ENCODE peak calls at places on chromosomes 5 and 9, in nine cellular contexts. G, T, K, Z, B, M, U, E and C are unnamed samples. For H3K4me1, the result is how much of the 10 kb centered on the place peaks cover.

GRCh38 chr5:134069553-134069952 is 44.9 kb upstream of the TCF7 start:
- DNase-seq in G (no peak), T (no peak), K (no peak), Z (no peak), B (no peak), M (no peak), U (no peak), E (no peak), C (no peak)

GRCh38 chr5:55303238-55303690 is 4.2 kb downstream of the DHX29 start:
- DNase-seq in G (peak), T (peak), K (peak), Z (no peak), B (no peak), M (no peak), U (no peak), E (no peak), C (no peak)

GRCh38 chr9:77708416-77708815 is 60.3 kb upstream of the GNA14 start:
- DNase-seq in G (peak), T (peak), K (no peak), Z (no peak), B (no peak), M (no peak), U (no peak), E (no peak), C (no peak)

GRCh38 chr5:465591-466403 is 22.8 kb downstream of the EXOC3 start:
- DNase-seq in G (no peak), T (no peak), K (no peak), Z (no peak), B (no peak), M (peak), U (no peak), E (no peak), C (peak)

GRCh38 chr5:1824109-1824821 is 23.1 kb downstream of the NDUFS6 start:
- DNase-seq in G (no peak), T (no peak), K (no peak), Z (no peak), B (peak), M (no peak), U (no peak), E (no peak), C (no peak)

GRCh38 chr5:122264610-122265009 is 47.4 kb upstream of the SNCAIP start:
- DNase-seq in G (peak), T (no peak), K (no peak), Z (no peak), B (no peak), M (no peak), U (no peak), E (no peak), C (no peak)

GRCh38 chr5:80216753-80217596 is 38.9 kb downstream of the SERINC5 start:
- DNase-seq in G (peak), T (no peak), K (no peak), Z (no peak), B (no peak), M (peak), U (peak), E (peak), C (peak)

GRCh38 chr5:74464512-74465209 is 175.9 kb downstream of the ENC1 start:
- DNase-seq in G (peak), T (no peak), K (no peak), Z (no peak), B (no peak), M (no peak), U (no peak), E (no peak), C (no peak)

GRCh38 chr9:125544988-125545651 is 161.9 kb downstream of the MAPKAP1 start:
- DNase-seq in G (peak), T (peak), K (no peak), Z (no peak), B (no peak), M (peak), U (peak), E (peak), C (no peak)

GRCh38 chr5:146877178-146877681 is 1.3 kb downstream of the PPP2R2B start:
- DNase-seq in G (peak), T (no peak), K (peak), Z (no peak), B (no peak), M (no peak), U (no peak), E (no peak), C (no peak)

GRCh38 chr5:133220851-133221674 is 169.2 kb downstream of the HSPA4 start:
- DNase-seq in G (peak), T (no peak), K (no peak), Z (no peak), B (no peak), M (no peak), U (no peak), E (no peak), C (no peak)

GRCh38 chr9:130661461-130662098 is 2.8 kb upstream of the PRDM12 start:
- DNase-seq in G (no peak), T (no peak), K (no peak), Z (no peak), B (peak), M (no peak), U (no peak), E (no peak), C (no peak)

GRCh38 chr9:130660683-130661460 is 3.5 kb upstream of the PRDM12 start:
- DNase-seq in G (no peak), T (no peak), K (no peak), Z (no peak), B (peak), M (no peak), U (no peak), E (no peak), C (no peak)

GRCh38 chr9:130663258-130664171 is 879 bp upstream of the PRDM12 start:
- DNase-seq in G (no peak), T (no peak), K (no peak), Z (no peak), B (no peak), M (no peak), U (no peak), E (no peak), C (no peak)

GRCh38 chr9:130662927-130663257 is 1.5 kb upstream of the PRDM12 start:
- DNase-seq in G (no peak), T (no peak), K (no peak), Z (no peak), B (no peak), M (no peak), U (no peak), E (no peak), C (no peak)

DNA sequence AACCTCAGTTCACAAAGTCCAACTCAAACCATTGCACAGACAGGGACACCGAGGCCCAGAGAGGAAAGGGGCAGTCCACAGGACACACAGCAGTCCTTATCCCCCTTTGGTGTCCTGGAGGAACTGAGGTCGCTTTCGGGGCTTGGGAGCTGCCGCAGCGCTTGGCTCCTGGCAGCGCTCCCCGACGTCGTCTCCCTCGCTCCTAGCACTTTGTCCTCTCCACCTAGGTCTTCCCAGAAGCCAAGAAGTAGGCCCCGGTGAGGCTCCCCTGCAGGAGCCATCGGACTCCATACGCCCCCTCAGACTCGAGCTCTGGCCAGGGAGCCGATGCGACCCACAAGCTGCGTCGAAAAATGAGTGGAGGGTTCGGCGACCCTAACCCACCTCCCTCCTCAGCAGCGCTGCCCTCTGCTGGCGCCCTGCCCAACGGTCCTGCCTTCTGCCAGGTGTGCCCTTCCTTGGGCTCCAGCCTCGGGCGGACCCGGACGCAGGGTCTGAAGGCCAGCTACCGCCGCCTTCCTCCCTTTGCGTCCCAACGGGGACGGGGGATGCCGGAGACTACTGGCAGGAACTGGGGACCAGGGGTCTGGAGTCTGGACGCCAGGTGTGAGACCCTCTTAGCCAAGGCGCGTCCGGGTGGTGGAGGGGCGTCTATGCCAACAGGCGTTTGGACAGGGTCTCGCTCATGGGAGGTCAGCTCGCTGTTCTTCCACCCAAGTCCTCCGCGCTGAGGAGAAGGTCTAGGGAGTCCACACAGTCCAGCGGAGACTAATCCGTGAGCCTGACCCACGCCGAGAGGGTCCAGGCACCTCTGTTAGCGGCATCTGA is 2.1 kb upstream of the PRDM12 start:
- DNase-seq in G (no peak), T (no peak), K (no peak), Z (no peak), B (peak), M (no peak), U (no peak), E (no peak), C (no peak)
- H3K4me1 ChIP-seq in G (under half), T (under half), K (under half), Z (under half), B (under half), M (under half), U (under half), E (half or more), C (half or more)

GRCh38 chr5:92678576-92679105 is 902.4 kb downstream of the NR2F1-AS1 start:
- DNase-seq in G (no peak), T (peak), K (no peak), Z (no peak), B (no peak), M (no peak), U (no peak), E (no peak), C (no peak)
- H3K27ac ChIP-seq in G (no peak), T (no peak), K (no peak), Z (no peak), B (no peak), M (no peak), U (no peak), E (no peak), C (no peak)

DNA sequence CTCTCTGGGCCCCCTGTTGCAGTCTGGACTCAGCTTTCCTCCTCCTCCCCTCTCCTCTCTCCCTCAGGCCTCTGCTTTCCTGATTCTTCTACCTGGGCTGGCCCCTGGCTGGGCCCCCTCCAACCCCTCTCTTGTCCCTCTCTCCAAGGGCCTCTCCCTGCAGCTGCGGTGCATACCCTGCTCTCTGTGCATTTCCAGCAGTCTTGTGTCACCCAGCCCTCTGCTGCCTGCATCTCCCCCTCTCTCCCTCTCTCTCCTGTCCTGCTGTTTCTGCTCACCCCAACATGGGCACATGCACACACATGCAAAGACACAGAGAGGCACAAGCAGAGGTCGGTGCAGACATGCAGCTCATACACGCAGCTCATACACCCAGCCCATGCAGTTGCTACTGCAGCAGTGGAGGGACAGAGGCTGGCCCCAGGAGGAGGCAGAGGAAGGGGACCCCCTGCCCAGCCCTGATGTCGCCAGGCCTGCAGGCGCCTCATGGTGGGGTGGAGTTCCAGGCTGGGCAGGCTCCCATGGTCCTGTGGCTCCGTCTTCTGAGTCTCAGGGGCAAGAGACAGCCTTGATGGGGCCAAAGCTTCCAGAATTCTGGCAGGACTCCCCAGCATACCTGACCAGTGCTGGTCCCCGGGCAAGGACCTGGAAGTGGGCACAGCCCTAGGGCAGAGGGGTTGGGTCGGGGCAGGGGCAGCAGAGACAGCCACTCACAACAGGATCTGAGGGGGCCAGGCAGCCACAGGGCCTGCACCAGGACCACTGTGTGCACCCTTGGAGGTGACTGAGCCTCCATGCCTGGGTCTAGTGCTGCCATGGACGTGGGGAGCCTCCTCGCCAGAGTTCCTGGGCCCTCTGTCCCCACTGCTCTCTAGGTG is 216.9 kb downstream of the C9orf50 start:
- DNase-seq in G (no peak), T (no peak), K (no peak), Z (no peak), B (no peak), M (peak), U (no peak), E (no peak), C (no peak)
- H3K4me1 ChIP-seq in G (under half), T (under half), K (under half), Z (under half), B (under half), M (under half), U (under half), E (under half), C (under half)

DNA sequence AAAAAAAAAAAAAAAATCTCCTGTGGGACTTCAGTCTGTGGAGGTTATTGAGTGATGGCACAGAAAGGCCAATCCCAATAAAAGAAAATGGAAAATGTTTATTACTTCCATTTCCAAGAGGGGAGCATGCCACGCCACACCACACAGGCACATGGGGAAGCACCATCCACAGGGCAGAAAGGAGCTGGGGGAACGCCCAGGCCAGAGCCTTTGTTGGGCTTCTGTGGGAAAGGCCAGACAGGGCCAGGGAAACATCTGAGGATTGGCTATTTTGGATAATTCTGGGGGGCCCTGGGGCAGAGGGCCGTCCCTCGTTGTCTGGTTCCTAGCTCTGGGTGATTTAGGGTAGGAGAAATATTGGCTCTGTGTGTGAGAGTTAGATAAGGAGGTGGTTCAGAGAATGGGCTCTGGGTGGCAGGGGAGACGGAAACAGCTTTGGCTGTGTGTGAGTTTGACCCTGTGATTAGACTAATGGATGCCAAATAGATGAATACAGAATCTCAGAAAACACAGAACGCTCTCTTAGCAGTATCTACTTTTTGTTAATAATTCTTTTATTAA is 49.0 kb upstream of the ABL1 start:
- DNase-seq in G (no peak), T (no peak), K (no peak), Z (no peak), B (no peak), M (no peak), U (no peak), E (no peak), C (no peak)
- H3K27ac ChIP-seq in G (no peak), T (no peak), K (no peak), Z (no peak), B (no peak), M (peak), U (no peak), E (peak), C (peak)

GRCh38 chr5:130222638-130223037 is 318.4 kb downstream of the CHSY3 start:
- DNase-seq in G (peak), T (peak), K (no peak), Z (no peak), B (no peak), M (no peak), U (no peak), E (no peak), C (no peak)
- H3K4me1 ChIP-seq in G (under half), T (under half), K (under half), Z (under half), B (under half), M (under half), U (under half), E (under half), C (under half)

GRCh38 chr5:148981353-148981752 is 81.5 kb downstream of the SH3TC2 start:
- DNase-seq in G (no peak), T (no peak), K (no peak), Z (no peak), B (no peak), M (no peak), U (no peak), E (no peak), C (no peak)
- H3K27ac ChIP-seq in G (no peak), T (no peak), K (no peak), Z (no peak), B (peak), M (no peak), U (no peak), E (no peak), C (no peak)

DNA sequence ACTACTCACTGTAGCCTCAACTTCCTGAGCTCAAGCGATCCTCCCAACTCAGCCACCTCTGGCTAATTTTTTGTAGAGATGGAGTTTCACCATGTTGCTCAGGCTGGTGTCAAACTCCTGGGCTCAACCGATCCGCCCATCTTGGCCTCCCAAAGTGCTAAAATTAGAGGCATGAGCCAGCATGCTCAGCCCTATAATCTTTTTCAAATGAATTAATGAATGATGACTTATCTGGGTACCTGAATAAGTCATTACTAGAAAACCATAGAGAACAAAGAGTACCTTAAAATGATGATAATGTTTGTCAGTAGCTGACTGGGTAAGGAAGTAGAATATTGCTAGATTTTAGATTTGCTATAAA is 13.8 kb downstream of the FNBP1 start:
- DNase-seq in G (no peak), T (no peak), K (no peak), Z (no peak), B (no peak), M (no peak), U (no peak), E (no peak), C (no peak)
- H3K4me1 ChIP-seq in G (under half), T (half or more), K (under half), Z (under half), B (under half), M (under half), U (under half), E (under half), C (half or more)